ENCODE peak calls at places on chromosomes 4 and X, in four cellular contexts. N is activated T-cell treated with anti-CD3 and anti-CD28 coated beads for 48 hours, H is body of pancreas, J is Right ventricle myocardium superior. G is an unnamed sample.

GRCh38 chr4:26459054-26459755 is 31.1 kb downstream of the CCKAR start:
- DNase-seq in N (no peak), H (no peak), J (no peak), G (no peak)

GRCh38 chr4:76867880-76868655 is 29.9 kb downstream of the SOWAHB start:
- DNase-seq in N (no peak), H (no peak), J (no peak), G (no peak)

GRCh38 chr4:96639932-96640331 is 800.0 kb downstream of the PDHA2 start:
- DNase-seq in N (no peak), H (no peak), J (no peak), G (no peak)

GRCh38 chr4:100366213-100366612 is 151.6 kb downstream of the EMCN start:
- DNase-seq in N (no peak), H (no peak), J (no peak), G (no peak)

GRCh38 chr4:23279377-23279988 is 586.7 kb downstream of the GBA3 start:
- DNase-seq in N (no peak), H (no peak), J (no peak), G (no peak)

GRCh38 chr4:18798123-18798522 is 776.6 kb upstream of the LCORL start:
- DNase-seq in N (no peak), H (no peak), J (no peak), G (no peak)

GRCh38 chr4:139875456-139875855 is 209.8 kb downstream of the MGST2 start:
- DNase-seq in N (no peak), H (no peak), J (no peak), G (no peak)

GRCh38 chr4:126715067-126715466 is 917.7 kb upstream of the INTU start:
- DNase-seq in N (no peak), H (no peak), J (no peak), G (no peak)

GRCh38 chr4:61752617-61753016 is 552.5 kb downstream of the ADGRL3 start:
- DNase-seq in N (no peak), H (no peak), J (no peak), G (no peak)

GRCh38 chr4:73662709-73663546 is 42.7 kb upstream of the RASSF6 start:
- DNase-seq in N (no peak), H (no peak), J (no peak), G (no peak)

GRCh38 chr4:139142097-139142496 is 34.9 kb downstream of the ELF2 start:
- DNase-seq in N (no peak), H (no peak), J (no peak), G (no peak)

GRCh38 chrX:56813318-56813837 is 84.3 kb downstream of the NBDY start:
- DNase-seq in N (peak), H (no peak), J (no peak), G (peak)

GRCh38 chr4:5662555-5662954 is 45.8 kb downstream of the EVC2 start:
- DNase-seq in N (no peak), H (no peak), J (no peak), G (no peak)

G was measured in adrenal gland.